ENCODE peak calls at places on chromosomes 6 and 20, in four cellular contexts. One of them, this sample, is unnamed.
A peak's percentile ranks its signal among the peaks of the same experiment; 100 is the strongest.

GRCh38 chr20:61757-62156 is 25.7 kb upstream of the DEFB125 start:
- DNase-seq in sigmoid colon: no peak
- DNase-seq in activated gamma-delta T cell: no peak
- DNase-seq in right cardiac atrium: no peak
- DNase-seq in this sample: no peak

GRCh38 chr6:144896296-144896695 is 611.2 kb downstream of the UTRN start:
- DNase-seq in sigmoid colon: no peak
- DNase-seq in activated gamma-delta T cell: no peak
- DNase-seq in right cardiac atrium: no peak
- DNase-seq in this sample: no peak

GRCh38 chr6:140744648-140745320 is 1370.3 kb upstream of the CITED2 start:
- DNase-seq in sigmoid colon: no peak
- DNase-seq in activated gamma-delta T cell: no peak
- DNase-seq in right cardiac atrium: peak; percentile 35
- DNase-seq in this sample: no peak

GRCh38 chr6:44339301-44339700 is 3.1 kb upstream of the SPATS1 start:
- DNase-seq in sigmoid colon: no peak
- DNase-seq in activated gamma-delta T cell: no peak
- DNase-seq in right cardiac atrium: no peak
- DNase-seq in this sample: no peak

GRCh38 chr20:25461766-25462165 is 54.3 kb downstream of the GINS1 start:
- DNase-seq in sigmoid colon: peak; percentile 48
- DNase-seq in activated gamma-delta T cell: no peak
- DNase-seq in right cardiac atrium: no peak
- DNase-seq in this sample: no peak

GRCh38 chr20:35360033-35360432 is 51.7 kb downstream of the UQCC1 start:
- DNase-seq in sigmoid colon: no peak
- DNase-seq in activated gamma-delta T cell: no peak
- DNase-seq in right cardiac atrium: no peak
- DNase-seq in this sample: no peak

GRCh38 chr20:63264002-63264401 is 8.6 kb upstream of the ARFGAP1 start:
- DNase-seq in sigmoid colon: no peak
- DNase-seq in activated gamma-delta T cell: no peak
- DNase-seq in right cardiac atrium: no peak
- DNase-seq in this sample: no peak

GRCh38 chr6:33977606-33978438 is 168.1 kb downstream of the GRM4 start:
- DNase-seq in sigmoid colon: no peak
- DNase-seq in activated gamma-delta T cell: no peak
- DNase-seq in right cardiac atrium: no peak
- DNase-seq in this sample: no peak

GRCh38 chr20:58701431-58702160 is 9.0 kb downstream of the NPEPL1 start:
- DNase-seq in sigmoid colon: peak; percentile 60
- DNase-seq in activated gamma-delta T cell: no peak
- DNase-seq in right cardiac atrium: no peak
- DNase-seq in this sample: peak; percentile 49

GRCh38 chr6:35259946-35260626 is 551 bp downstream of the ZNF76 start:
- DNase-seq in sigmoid colon: peak; percentile 87
- DNase-seq in activated gamma-delta T cell: peak; percentile 66
- DNase-seq in right cardiac atrium: peak; percentile 92
- DNase-seq in this sample: peak; percentile 86

GRCh38 chr20:44218441-44218840 is 7.9 kb upstream of the OSER1 start:
- DNase-seq in sigmoid colon: no peak
- DNase-seq in activated gamma-delta T cell: no peak
- DNase-seq in right cardiac atrium: no peak
- DNase-seq in this sample: no peak

GRCh38 chr6:106146852-106147351 is 60.8 kb downstream of the PRDM1 start:
- DNase-seq in sigmoid colon: no peak
- DNase-seq in activated gamma-delta T cell: no peak
- DNase-seq in right cardiac atrium: no peak
- DNase-seq in this sample: no peak

GRCh38 chr6:95266537-95267258 is 310.6 kb upstream of the MANEA start:
- DNase-seq in sigmoid colon: no peak
- DNase-seq in activated gamma-delta T cell: no peak
- DNase-seq in right cardiac atrium: no peak
- DNase-seq in this sample: no peak

GRCh38 chr6:5950448-5950847 is 56.3 kb downstream of the NRN1 start:
- DNase-seq in sigmoid colon: no peak
- DNase-seq in activated gamma-delta T cell: no peak
- DNase-seq in right cardiac atrium: no peak
- DNase-seq in this sample: no peak

GRCh38 chr6:38279945-38280588 is 359.7 kb downstream of the BTBD9 start:
- DNase-seq in sigmoid colon: no peak
- DNase-seq in activated gamma-delta T cell: no peak
- DNase-seq in right cardiac atrium: no peak
- DNase-seq in this sample: no peak

GRCh38 chr6:161233986-161234620 is 39.8 kb downstream of the AGPAT4 start:
- DNase-seq in sigmoid colon: peak; percentile 94
- DNase-seq in activated gamma-delta T cell: no peak
- DNase-seq in right cardiac atrium: peak; percentile 61
- DNase-seq in this sample: no peak

GRCh38 chr6:92840246-92840930 is 579.0 kb downstream of the EPHA7 start:
- DNase-seq in sigmoid colon: no peak
- DNase-seq in activated gamma-delta T cell: no peak
- DNase-seq in right cardiac atrium: no peak
- DNase-seq in this sample: no peak

GRCh38 chr6:101110814-101111213 is 229.7 kb upstream of the ASCC3 start:
- DNase-seq in sigmoid colon: no peak
- DNase-seq in activated gamma-delta T cell: no peak
- DNase-seq in right cardiac atrium: no peak
- DNase-seq in this sample: no peak

GRCh38 chr6:15430947-15431405 is 185.1 kb downstream of the JARID2 start:
- DNase-seq in sigmoid colon: no peak
- DNase-seq in activated gamma-delta T cell: no peak
- DNase-seq in right cardiac atrium: no peak
- DNase-seq in this sample: no peak

GRCh38 chr20:46520976-46521579 is 7.7 kb upstream of the ZNF334 start:
- DNase-seq in sigmoid colon: no peak
- DNase-seq in activated gamma-delta T cell: no peak
- DNase-seq in right cardiac atrium: peak; percentile 50
- DNase-seq in this sample: no peak

GRCh38 chr6:42627674-42628073 is 63.8 kb downstream of the UBR2 start:
- DNase-seq in sigmoid colon: no peak
- DNase-seq in activated gamma-delta T cell: no peak
- DNase-seq in right cardiac atrium: no peak
- DNase-seq in this sample: no peak

GRCh38 chr6:48512396-48512795 is 401.4 kb upstream of the PTCHD4 start:
- DNase-seq in sigmoid colon: no peak
- DNase-seq in activated gamma-delta T cell: no peak
- DNase-seq in right cardiac atrium: no peak
- DNase-seq in this sample: no peak

GRCh38 chr6:82645536-82646230 is 282.1 kb downstream of the TPBG start:
- DNase-seq in sigmoid colon: no peak
- DNase-seq in activated gamma-delta T cell: no peak
- DNase-seq in right cardiac atrium: no peak
- DNase-seq in this sample: no peak

GRCh38 chr20:21490105-21490504 is 23.8 kb downstream of the NKX2-2 start:
- DNase-seq in sigmoid colon: no peak
- DNase-seq in activated gamma-delta T cell: no peak
- DNase-seq in right cardiac atrium: no peak
- DNase-seq in this sample: no peak

GRCh38 chr20:11890331-11891080 is 27.2 kb upstream of the BTBD3 start:
- DNase-seq in sigmoid colon: peak; percentile 92
- DNase-seq in activated gamma-delta T cell: no peak
- DNase-seq in right cardiac atrium: peak; percentile 97
- DNase-seq in this sample: peak; percentile 93

GRCh38 chr6:131894735-131895424 is 56.3 kb downstream of the CCN2 start:
- DNase-seq in sigmoid colon: no peak
- DNase-seq in activated gamma-delta T cell: no peak
- DNase-seq in right cardiac atrium: no peak
- DNase-seq in this sample: no peak

GRCh38 chr6:13488015-13488895 is 855 bp upstream of the GFOD1 start:
- DNase-seq in sigmoid colon: peak; percentile 84
- DNase-seq in activated gamma-delta T cell: no peak
- DNase-seq in right cardiac atrium: peak; percentile 85
- DNase-seq in this sample: peak; percentile 82

GRCh38 chr6:10256113-10256690 is 158.7 kb downstream of the TFAP2A start:
- DNase-seq in sigmoid colon: no peak
- DNase-seq in activated gamma-delta T cell: no peak
- DNase-seq in right cardiac atrium: no peak
- DNase-seq in this sample: no peak

GRCh38 chr6:6131492-6132109 is 124.9 kb upstream of the NRN1 start:
- DNase-seq in sigmoid colon: no peak
- DNase-seq in activated gamma-delta T cell: no peak
- DNase-seq in right cardiac atrium: no peak
- DNase-seq in this sample: no peak

GRCh38 chr6:83518946-83519489 is 6.7 kb downstream of the PRSS35 start:
- DNase-seq in sigmoid colon: no peak
- DNase-seq in activated gamma-delta T cell: no peak
- DNase-seq in right cardiac atrium: no peak
- DNase-seq in this sample: no peak

GRCh38 chr6:227074-227782 is 65.1 kb upstream of the DUSP22 start:
- DNase-seq in sigmoid colon: no peak
- DNase-seq in activated gamma-delta T cell: no peak
- DNase-seq in right cardiac atrium: no peak
- DNase-seq in this sample: no peak

GRCh38 chr6:148328876-148329567 is 13.6 kb upstream of the SASH1 start:
- DNase-seq in sigmoid colon: no peak
- DNase-seq in activated gamma-delta T cell: no peak
- DNase-seq in right cardiac atrium: no peak
- DNase-seq in this sample: no peak

This sample was measured in Right ventricle myocardium inferior.